ENCODE peak calls at places on chromosomes 5 and 9, in ten cellular contexts. Z is iPS DF 19.7; A is activated CD8-positive, alpha-beta T cell treated with anti-CD3 and anti-CD28 coated beads, Interleukin-2, amount 10 ng/mL, durations not matched to agents 7 days and 5 days; E is Calu3; Q is activated T-cell treated with anti-CD3 and anti-CD28 coated beads for 1 hour; O is right lobe of liver; H is activated naive CD8-positive, alpha-beta T cell treated with anti-CD3 and anti-CD28 coated beads, Interleukin-2, amount 50 U/mL, for 24 hours; G is stimulated activated naive CD8-positive, alpha-beta T cell treated with anti-CD3 and anti-CD28 coated beads, Interleukin-15, Interleukin-2, amounts not matched to agents 100 U/mL and 50 U/mL, for 24 hours; U is fibroblast of the conjunctiva; B is nephron progenitor cell. N is an unnamed sample.

GRCh38 chr5:17096975-17097695 is 120.3 kb upstream of the BASP1 start:
- DNase-seq in Z (no peak), A (no peak), E (no peak), Q (no peak), O (no peak), H (no peak), G (no peak), U (no peak), B (peak), N (no peak)

GRCh38 chr5:88474574-88474973 is 205.9 kb upstream of the TMEM161B start:
- DNase-seq in Z (no peak), A (no peak), E (no peak), Q (no peak), O (no peak), H (no peak), G (no peak), U (no peak), B (no peak), N (no peak)

GRCh38 chr9:14309403-14309802 is 4.5 kb downstream of the NFIB start:
- DNase-seq in Z (no peak), A (no peak), E (peak), Q (no peak), O (no peak), H (no peak), G (no peak), U (no peak), B (no peak), N (no peak)

GRCh38 chr9:20040991-20041606 is 252.3 kb upstream of the SLC24A2 start:
- DNase-seq in Z (no peak), A (no peak), E (no peak), Q (no peak), O (no peak), H (no peak), G (no peak), U (no peak), B (no peak), N (no peak)

GRCh38 chr5:429453-430188 is 13.4 kb upstream of the EXOC3 start:
- DNase-seq in Z (no peak), A (no peak), E (no peak), Q (no peak), O (no peak), H (no peak), G (no peak), U (peak), B (no peak), N (no peak)

GRCh38 chr5:17743580-17744435 is 109.5 kb downstream of the TAF11L14 start:
- DNase-seq in Z (no peak), A (no peak), E (no peak), Q (no peak), O (no peak), H (no peak), G (no peak), U (peak), B (no peak), N (no peak)

GRCh38 chr5:149618581-149619248 is 37.4 kb downstream of the ARHGEF37 start:
- DNase-seq in Z (no peak), A (peak), E (peak), Q (no peak), O (no peak), H (peak), G (peak), U (peak), B (peak), N (peak)

GRCh38 chr9:96232539-96233241 is 69.3 kb downstream of the HSD17B3 start:
- DNase-seq in Z (no peak), A (peak), E (peak), Q (no peak), O (no peak), H (peak), G (peak), U (peak), B (peak), N (peak)

GRCh38 chr9:82170079-82170662 is 181.6 kb downstream of the SPATA31D1 start:
- DNase-seq in Z (no peak), A (no peak), E (no peak), Q (no peak), O (no peak), H (no peak), G (no peak), U (no peak), B (no peak), N (peak)

GRCh38 chr9:31103836-31104235 is 1280.6 kb upstream of the ACO1 start:
- DNase-seq in Z (no peak), A (no peak), E (peak), Q (no peak), O (no peak), H (no peak), G (no peak), U (no peak), B (no peak), N (peak)

GRCh38 chr5:67203701-67204074 is 7.1 kb upstream of the CD180 start:
- DNase-seq in Z (no peak), A (no peak), E (no peak), Q (no peak), O (no peak), H (no peak), G (no peak), U (no peak), B (no peak), N (no peak)

GRCh38 chr5:60514152-60514551 is 185.8 kb downstream of the DEPDC1B start:
- DNase-seq in Z (no peak), A (no peak), E (no peak), Q (no peak), O (no peak), H (no peak), G (no peak), U (no peak), B (no peak), N (peak)

GRCh38 chr5:1003296-1003937 is 5.2 kb upstream of the NKD2 start:
- DNase-seq in Z (no peak), A (peak), E (peak), Q (no peak), O (peak), H (no peak), G (peak), U (no peak), B (no peak), N (peak)

GRCh38 chr5:57499262-57500050 is 16.8 kb upstream of the ACTBL2 start:
- DNase-seq in Z (peak), A (peak), E (peak), Q (no peak), O (no peak), H (no peak), G (peak), U (peak), B (peak), N (peak)

GRCh38 chr9:77598510-77598909 is 49.6 kb downstream of the GNA14 start:
- DNase-seq in Z (no peak), A (no peak), E (no peak), Q (no peak), O (no peak), H (no peak), G (no peak), U (peak), B (no peak), N (no peak)

GRCh38 chr9:32551491-32552049 is 557 bp upstream of the SMIM27 start:
- DNase-seq in Z (no peak), A (peak), E (no peak), Q (peak), O (no peak), H (peak), G (peak), U (no peak), B (peak), N (peak)

GRCh38 chr9:127942152-127943010 is 4.7 kb upstream of the DPM2 start:
- DNase-seq in Z (no peak), A (peak), E (peak), Q (no peak), O (no peak), H (peak), G (peak), U (peak), B (peak), N (peak)

GRCh38 chr9:2321523-2322148 is 300.0 kb upstream of the VLDLR start:
- DNase-seq in Z (no peak), A (no peak), E (no peak), Q (no peak), O (no peak), H (no peak), G (no peak), U (no peak), B (no peak), N (no peak)

GRCh38 chr5:179558912-179559279 is 8.5 kb downstream of the RUFY1 start:
- DNase-seq in Z (no peak), A (no peak), E (peak), Q (no peak), O (no peak), H (peak), G (peak), U (no peak), B (peak), N (no peak)

GRCh38 chr5:88063813-88064212 is 204.8 kb downstream of the TMEM161B start:
- DNase-seq in Z (no peak), A (no peak), E (no peak), Q (no peak), O (no peak), H (no peak), G (no peak), U (no peak), B (no peak), N (peak)

GRCh38 chr9:134494905-134495304 is 146.7 kb upstream of the COL5A1 start:
- DNase-seq in Z (no peak), A (no peak), E (no peak), Q (no peak), O (no peak), H (no peak), G (no peak), U (no peak), B (no peak), N (no peak)

GRCh38 chr9:3018691-3019230 is 174.9 kb upstream of the PUM3 start:
- DNase-seq in Z (no peak), A (no peak), E (no peak), Q (no peak), O (no peak), H (no peak), G (no peak), U (no peak), B (no peak), N (no peak)

GRCh38 chr9:127148014-127148413 is 25.6 kb upstream of the ANGPTL2 start:
- DNase-seq in Z (no peak), A (no peak), E (no peak), Q (no peak), O (no peak), H (no peak), G (no peak), U (no peak), B (no peak), N (no peak)

GRCh38 chr5:43606351-43606750 is 3.4 kb downstream of the NNT start:
- DNase-seq in Z (no peak), A (no peak), E (no peak), Q (no peak), O (no peak), H (no peak), G (no peak), U (no peak), B (no peak), N (no peak)

GRCh38 chr5:37448941-37449340 is 69.8 kb downstream of the WDR70 start:
- DNase-seq in Z (no peak), A (no peak), E (no peak), Q (no peak), O (no peak), H (no peak), G (no peak), U (no peak), B (no peak), N (no peak)

GRCh38 chr9:138009456-138010273 is 132.1 kb downstream of the CACNA1B start:
- DNase-seq in Z (no peak), A (no peak), E (no peak), Q (no peak), O (no peak), H (no peak), G (no peak), U (no peak), B (no peak), N (no peak)

GRCh38 chr9:130337784-130338380 is 72.3 kb downstream of the HMCN2 start:
- DNase-seq in Z (no peak), A (no peak), E (no peak), Q (no peak), O (no peak), H (no peak), G (no peak), U (no peak), B (no peak), N (no peak)